ENCODE peak calls at places on chromosome 4, in eight cellular contexts. One of them, this sample, is unnamed.

GRCh38 chr4:100742045-100742444 is 224.2 kb upstream of the EMCN start:
- DNase-seq in astrocyte of the hippocampus: peak; percentile 12
- DNase-seq in activated CD4-positive, alpha-beta T cell treated with anti-CD3 and anti-CD28 coated beads, Interleukin-2, amount 50 U/mL, for 24 hours: no peak
- DNase-seq in aorta: no peak
- DNase-seq in Right ventricle myocardium superior: no peak
- DNase-seq in stimulated activated CD4-positive, alpha-beta T cell treated with anti-CD3 and anti-CD28 coated beads, Interleukin-1b, Interleukin-23, amount 100 ng/mL, for 48 hours: no peak
- DNase-seq in NCI-H1092: peak; percentile 4
- DNase-seq in endothelial cell: no peak
- DNase-seq in this sample: no peak

GRCh38 chr4:151792525-151792924 is 31.7 kb upstream of the GATB start:
- DNase-seq in astrocyte of the hippocampus: no peak
- DNase-seq in activated CD4-positive, alpha-beta T cell treated with anti-CD3 and anti-CD28 coated beads, Interleukin-2, amount 50 U/mL, for 24 hours: no peak
- DNase-seq in aorta: no peak
- DNase-seq in Right ventricle myocardium superior: no peak
- DNase-seq in stimulated activated CD4-positive, alpha-beta T cell treated with anti-CD3 and anti-CD28 coated beads, Interleukin-1b, Interleukin-23, amount 100 ng/mL, for 48 hours: no peak
- DNase-seq in NCI-H1092: no peak
- DNase-seq in endothelial cell: no peak
- DNase-seq in this sample: no peak

GRCh38 chr4:171891038-171891437 is 77.8 kb downstream of the GALNTL6 start:
- DNase-seq in astrocyte of the hippocampus: no peak
- DNase-seq in activated CD4-positive, alpha-beta T cell treated with anti-CD3 and anti-CD28 coated beads, Interleukin-2, amount 50 U/mL, for 24 hours: no peak
- DNase-seq in aorta: no peak
- DNase-seq in Right ventricle myocardium superior: no peak
- DNase-seq in stimulated activated CD4-positive, alpha-beta T cell treated with anti-CD3 and anti-CD28 coated beads, Interleukin-1b, Interleukin-23, amount 100 ng/mL, for 48 hours: no peak
- DNase-seq in NCI-H1092: no peak
- DNase-seq in endothelial cell: no peak
- DNase-seq in this sample: no peak

GRCh38 chr4:107219681-107220080 is 183.6 kb upstream of the DKK2 start:
- DNase-seq in astrocyte of the hippocampus: no peak
- DNase-seq in activated CD4-positive, alpha-beta T cell treated with anti-CD3 and anti-CD28 coated beads, Interleukin-2, amount 50 U/mL, for 24 hours: no peak
- DNase-seq in aorta: no peak
- DNase-seq in Right ventricle myocardium superior: no peak
- DNase-seq in stimulated activated CD4-positive, alpha-beta T cell treated with anti-CD3 and anti-CD28 coated beads, Interleukin-1b, Interleukin-23, amount 100 ng/mL, for 48 hours: no peak
- DNase-seq in NCI-H1092: no peak
- DNase-seq in endothelial cell: no peak
- DNase-seq in this sample: no peak

GRCh38 chr4:1351854-1352633 is 5.0 kb downstream of the UVSSA start:
- DNase-seq in astrocyte of the hippocampus: peak; percentile 90
- DNase-seq in activated CD4-positive, alpha-beta T cell treated with anti-CD3 and anti-CD28 coated beads, Interleukin-2, amount 50 U/mL, for 24 hours: peak; percentile 82
- DNase-seq in aorta: peak; percentile 96
- DNase-seq in Right ventricle myocardium superior: peak; percentile 90
- DNase-seq in stimulated activated CD4-positive, alpha-beta T cell treated with anti-CD3 and anti-CD28 coated beads, Interleukin-1b, Interleukin-23, amount 100 ng/mL, for 48 hours: peak; percentile 85
- DNase-seq in NCI-H1092: peak; percentile 66
- DNase-seq in endothelial cell: peak; percentile 93
- DNase-seq in this sample: peak; percentile 89

GRCh38 chr4:128006592-128006991 is 41.4 kb downstream of the ABHD18 start:
- DNase-seq in astrocyte of the hippocampus: no peak
- DNase-seq in activated CD4-positive, alpha-beta T cell treated with anti-CD3 and anti-CD28 coated beads, Interleukin-2, amount 50 U/mL, for 24 hours: no peak
- DNase-seq in aorta: no peak
- DNase-seq in Right ventricle myocardium superior: no peak
- DNase-seq in stimulated activated CD4-positive, alpha-beta T cell treated with anti-CD3 and anti-CD28 coated beads, Interleukin-1b, Interleukin-23, amount 100 ng/mL, for 48 hours: no peak
- DNase-seq in NCI-H1092: no peak
- DNase-seq in endothelial cell: no peak
- DNase-seq in this sample: no peak

GRCh38 chr4:139014391-139015268 is 951 bp upstream of the NOCT start:
- DNase-seq in astrocyte of the hippocampus: peak; percentile 93
- DNase-seq in activated CD4-positive, alpha-beta T cell treated with anti-CD3 and anti-CD28 coated beads, Interleukin-2, amount 50 U/mL, for 24 hours: peak; percentile 10
- DNase-seq in aorta: no peak
- DNase-seq in Right ventricle myocardium superior: no peak
- DNase-seq in stimulated activated CD4-positive, alpha-beta T cell treated with anti-CD3 and anti-CD28 coated beads, Interleukin-1b, Interleukin-23, amount 100 ng/mL, for 48 hours: peak; percentile 23
- DNase-seq in NCI-H1092: no peak
- DNase-seq in endothelial cell: no peak
- DNase-seq in this sample: peak; percentile 37

GRCh38 chr4:92968556-92968955 is 664.8 kb downstream of the GRID2 start:
- DNase-seq in astrocyte of the hippocampus: no peak
- DNase-seq in activated CD4-positive, alpha-beta T cell treated with anti-CD3 and anti-CD28 coated beads, Interleukin-2, amount 50 U/mL, for 24 hours: no peak
- DNase-seq in aorta: no peak
- DNase-seq in Right ventricle myocardium superior: no peak
- DNase-seq in stimulated activated CD4-positive, alpha-beta T cell treated with anti-CD3 and anti-CD28 coated beads, Interleukin-1b, Interleukin-23, amount 100 ng/mL, for 48 hours: no peak
- DNase-seq in NCI-H1092: no peak
- DNase-seq in endothelial cell: no peak
- DNase-seq in this sample: no peak

GRCh38 chr4:158996669-158997074 is 106.2 kb upstream of the RAPGEF2 start:
- DNase-seq in astrocyte of the hippocampus: peak; percentile 94
- DNase-seq in activated CD4-positive, alpha-beta T cell treated with anti-CD3 and anti-CD28 coated beads, Interleukin-2, amount 50 U/mL, for 24 hours: no peak
- DNase-seq in aorta: no peak
- DNase-seq in Right ventricle myocardium superior: no peak
- DNase-seq in stimulated activated CD4-positive, alpha-beta T cell treated with anti-CD3 and anti-CD28 coated beads, Interleukin-1b, Interleukin-23, amount 100 ng/mL, for 48 hours: no peak
- DNase-seq in NCI-H1092: no peak
- DNase-seq in endothelial cell: no peak
- DNase-seq in this sample: peak; percentile 16

GRCh38 chr4:97560009-97560408 is 583.3 kb downstream of the STPG2 start:
- DNase-seq in astrocyte of the hippocampus: no peak
- DNase-seq in activated CD4-positive, alpha-beta T cell treated with anti-CD3 and anti-CD28 coated beads, Interleukin-2, amount 50 U/mL, for 24 hours: no peak
- DNase-seq in aorta: no peak
- DNase-seq in Right ventricle myocardium superior: no peak
- DNase-seq in stimulated activated CD4-positive, alpha-beta T cell treated with anti-CD3 and anti-CD28 coated beads, Interleukin-1b, Interleukin-23, amount 100 ng/mL, for 48 hours: no peak
- DNase-seq in NCI-H1092: no peak
- DNase-seq in endothelial cell: no peak
- DNase-seq in this sample: no peak

GRCh38 chr4:26197018-26197779 is 123.6 kb upstream of the RBPJ start:
- DNase-seq in astrocyte of the hippocampus: peak; percentile 95
- DNase-seq in activated CD4-positive, alpha-beta T cell treated with anti-CD3 and anti-CD28 coated beads, Interleukin-2, amount 50 U/mL, for 24 hours: peak; percentile 67
- DNase-seq in aorta: no peak
- DNase-seq in Right ventricle myocardium superior: no peak
- DNase-seq in stimulated activated CD4-positive, alpha-beta T cell treated with anti-CD3 and anti-CD28 coated beads, Interleukin-1b, Interleukin-23, amount 100 ng/mL, for 48 hours: peak; percentile 83
- DNase-seq in NCI-H1092: no peak
- DNase-seq in endothelial cell: no peak
- DNase-seq in this sample: peak; percentile 22

GRCh38 chr4:152209772-152210493 is 326.0 kb downstream of the FBXW7 start:
- DNase-seq in astrocyte of the hippocampus: peak; percentile 20
- DNase-seq in activated CD4-positive, alpha-beta T cell treated with anti-CD3 and anti-CD28 coated beads, Interleukin-2, amount 50 U/mL, for 24 hours: no peak
- DNase-seq in aorta: no peak
- DNase-seq in Right ventricle myocardium superior: no peak
- DNase-seq in stimulated activated CD4-positive, alpha-beta T cell treated with anti-CD3 and anti-CD28 coated beads, Interleukin-1b, Interleukin-23, amount 100 ng/mL, for 48 hours: no peak
- DNase-seq in NCI-H1092: no peak
- DNase-seq in endothelial cell: no peak
- DNase-seq in this sample: no peak

GRCh38 chr4:13980317-13980716 is 352.8 kb upstream of the BOD1L1 start:
- DNase-seq in astrocyte of the hippocampus: peak; percentile 91
- DNase-seq in activated CD4-positive, alpha-beta T cell treated with anti-CD3 and anti-CD28 coated beads, Interleukin-2, amount 50 U/mL, for 24 hours: no peak
- DNase-seq in aorta: no peak
- DNase-seq in Right ventricle myocardium superior: no peak
- DNase-seq in stimulated activated CD4-positive, alpha-beta T cell treated with anti-CD3 and anti-CD28 coated beads, Interleukin-1b, Interleukin-23, amount 100 ng/mL, for 48 hours: no peak
- DNase-seq in NCI-H1092: no peak
- DNase-seq in endothelial cell: no peak
- DNase-seq in this sample: no peak

GRCh38 chr4:125719987-125720386 is 405.2 kb downstream of the FAT4 start:
- DNase-seq in astrocyte of the hippocampus: peak; percentile 37
- DNase-seq in activated CD4-positive, alpha-beta T cell treated with anti-CD3 and anti-CD28 coated beads, Interleukin-2, amount 50 U/mL, for 24 hours: no peak
- DNase-seq in aorta: no peak
- DNase-seq in Right ventricle myocardium superior: no peak
- DNase-seq in stimulated activated CD4-positive, alpha-beta T cell treated with anti-CD3 and anti-CD28 coated beads, Interleukin-1b, Interleukin-23, amount 100 ng/mL, for 48 hours: no peak
- DNase-seq in NCI-H1092: no peak
- DNase-seq in endothelial cell: no peak
- DNase-seq in this sample: no peak

GRCh38 chr4:116628598-116628997 is 456.8 kb downstream of the TRAM1L1 start:
- DNase-seq in astrocyte of the hippocampus: no peak
- DNase-seq in activated CD4-positive, alpha-beta T cell treated with anti-CD3 and anti-CD28 coated beads, Interleukin-2, amount 50 U/mL, for 24 hours: no peak
- DNase-seq in aorta: no peak
- DNase-seq in Right ventricle myocardium superior: no peak
- DNase-seq in stimulated activated CD4-positive, alpha-beta T cell treated with anti-CD3 and anti-CD28 coated beads, Interleukin-1b, Interleukin-23, amount 100 ng/mL, for 48 hours: no peak
- DNase-seq in NCI-H1092: no peak
- DNase-seq in endothelial cell: no peak
- DNase-seq in this sample: no peak

GRCh38 chr4:73539386-73539785 is 57.8 kb downstream of the AFM start:
- DNase-seq in astrocyte of the hippocampus: no peak
- DNase-seq in activated CD4-positive, alpha-beta T cell treated with anti-CD3 and anti-CD28 coated beads, Interleukin-2, amount 50 U/mL, for 24 hours: no peak
- DNase-seq in aorta: no peak
- DNase-seq in Right ventricle myocardium superior: no peak
- DNase-seq in stimulated activated CD4-positive, alpha-beta T cell treated with anti-CD3 and anti-CD28 coated beads, Interleukin-1b, Interleukin-23, amount 100 ng/mL, for 48 hours: no peak
- DNase-seq in NCI-H1092: no peak
- DNase-seq in endothelial cell: no peak
- DNase-seq in this sample: no peak

GRCh38 chr4:4788573-4788972 is 70.9 kb upstream of the MSX1 start:
- DNase-seq in astrocyte of the hippocampus: no peak
- DNase-seq in activated CD4-positive, alpha-beta T cell treated with anti-CD3 and anti-CD28 coated beads, Interleukin-2, amount 50 U/mL, for 24 hours: no peak
- DNase-seq in aorta: no peak
- DNase-seq in Right ventricle myocardium superior: no peak
- DNase-seq in stimulated activated CD4-positive, alpha-beta T cell treated with anti-CD3 and anti-CD28 coated beads, Interleukin-1b, Interleukin-23, amount 100 ng/mL, for 48 hours: no peak
- DNase-seq in NCI-H1092: no peak
- DNase-seq in endothelial cell: no peak
- DNase-seq in this sample: no peak

GRCh38 chr4:105708376-105709080 is at the start of the genes GSTCD and INTS12:
- DNase-seq in astrocyte of the hippocampus: peak; percentile 97
- DNase-seq in activated CD4-positive, alpha-beta T cell treated with anti-CD3 and anti-CD28 coated beads, Interleukin-2, amount 50 U/mL, for 24 hours: peak; percentile 90
- DNase-seq in aorta: peak; percentile 96
- DNase-seq in Right ventricle myocardium superior: peak; percentile 93
- DNase-seq in stimulated activated CD4-positive, alpha-beta T cell treated with anti-CD3 and anti-CD28 coated beads, Interleukin-1b, Interleukin-23, amount 100 ng/mL, for 48 hours: peak; percentile 91
- DNase-seq in NCI-H1092: peak; percentile 91
- DNase-seq in endothelial cell: peak; percentile 92
- DNase-seq in this sample: peak; percentile 94

GRCh38 chr4:91590242-91590641 is 713.5 kb upstream of the GRID2 start:
- DNase-seq in astrocyte of the hippocampus: no peak
- DNase-seq in activated CD4-positive, alpha-beta T cell treated with anti-CD3 and anti-CD28 coated beads, Interleukin-2, amount 50 U/mL, for 24 hours: no peak
- DNase-seq in aorta: no peak
- DNase-seq in Right ventricle myocardium superior: no peak
- DNase-seq in stimulated activated CD4-positive, alpha-beta T cell treated with anti-CD3 and anti-CD28 coated beads, Interleukin-1b, Interleukin-23, amount 100 ng/mL, for 48 hours: no peak
- DNase-seq in NCI-H1092: no peak
- DNase-seq in endothelial cell: no peak
- DNase-seq in this sample: no peak

GRCh38 chr4:104795264-104795934 is 300.7 kb upstream of the CXXC4 start:
- DNase-seq in astrocyte of the hippocampus: peak; percentile 80
- DNase-seq in activated CD4-positive, alpha-beta T cell treated with anti-CD3 and anti-CD28 coated beads, Interleukin-2, amount 50 U/mL, for 24 hours: no peak
- DNase-seq in aorta: no peak
- DNase-seq in Right ventricle myocardium superior: no peak
- DNase-seq in stimulated activated CD4-positive, alpha-beta T cell treated with anti-CD3 and anti-CD28 coated beads, Interleukin-1b, Interleukin-23, amount 100 ng/mL, for 48 hours: no peak
- DNase-seq in NCI-H1092: peak; percentile 32
- DNase-seq in endothelial cell: no peak
- DNase-seq in this sample: no peak

GRCh38 chr4:130576218-130576617 is 1480.3 kb downstream of the C4orf33 start:
- DNase-seq in astrocyte of the hippocampus: no peak
- DNase-seq in activated CD4-positive, alpha-beta T cell treated with anti-CD3 and anti-CD28 coated beads, Interleukin-2, amount 50 U/mL, for 24 hours: no peak
- DNase-seq in aorta: no peak
- DNase-seq in Right ventricle myocardium superior: no peak
- DNase-seq in stimulated activated CD4-positive, alpha-beta T cell treated with anti-CD3 and anti-CD28 coated beads, Interleukin-1b, Interleukin-23, amount 100 ng/mL, for 48 hours: no peak
- DNase-seq in NCI-H1092: peak; percentile 20
- DNase-seq in endothelial cell: no peak
- DNase-seq in this sample: no peak

GRCh38 chr4:123783091-123783765 is 386.6 kb downstream of the SPRY1 start:
- DNase-seq in astrocyte of the hippocampus: no peak
- DNase-seq in activated CD4-positive, alpha-beta T cell treated with anti-CD3 and anti-CD28 coated beads, Interleukin-2, amount 50 U/mL, for 24 hours: no peak
- DNase-seq in aorta: no peak
- DNase-seq in Right ventricle myocardium superior: no peak
- DNase-seq in stimulated activated CD4-positive, alpha-beta T cell treated with anti-CD3 and anti-CD28 coated beads, Interleukin-1b, Interleukin-23, amount 100 ng/mL, for 48 hours: no peak
- DNase-seq in NCI-H1092: no peak
- DNase-seq in endothelial cell: no peak
- DNase-seq in this sample: no peak

GRCh38 chr4:21801661-21802355 is 146.8 kb downstream of the KCNIP4 start:
- DNase-seq in astrocyte of the hippocampus: peak; percentile 56
- DNase-seq in activated CD4-positive, alpha-beta T cell treated with anti-CD3 and anti-CD28 coated beads, Interleukin-2, amount 50 U/mL, for 24 hours: no peak
- DNase-seq in aorta: no peak
- DNase-seq in Right ventricle myocardium superior: no peak
- DNase-seq in stimulated activated CD4-positive, alpha-beta T cell treated with anti-CD3 and anti-CD28 coated beads, Interleukin-1b, Interleukin-23, amount 100 ng/mL, for 48 hours: no peak
- DNase-seq in NCI-H1092: no peak
- DNase-seq in endothelial cell: no peak
- DNase-seq in this sample: no peak

This sample was measured in body of pancreas.